ENCODE peak calls at places on chromosomes 11 and 22, in seven cellular contexts. E, W, S, N, R, U and F are unnamed samples.

GRCh38 chr22:48499456-48500425 is 1327.9 kb downstream of the BRD1 start:
- DNase-seq in E (no peak), W (peak; percentile 40), S (no peak), N (no peak), R (no peak), U (no peak), F (no peak)

GRCh38 chr22:33658775-33659174 is 261.5 kb downstream of the LARGE1 start:
- DNase-seq in E (no peak), W (no peak), S (peak; percentile 21), N (no peak), R (no peak), U (no peak), F (no peak)

GRCh38 chr22:31289335-31289734 is 3.0 kb downstream of the PIK3IP1 start:
- DNase-seq in E (no peak), W (no peak), S (no peak), N (no peak), R (no peak), U (no peak), F (peak; percentile 45)

GRCh38 chr11:8033312-8033715 is 46.2 kb downstream of the EIF3F start:
- DNase-seq in E (peak; percentile 48), W (peak; percentile 84), S (peak; percentile 85), N (peak; percentile 59), R (peak; percentile 77), U (peak; percentile 91), F (peak; percentile 69)

GRCh38 chr11:44863231-44863630 is 87.5 kb downstream of the TP53I11 start:
- DNase-seq in E (no peak), W (no peak), S (no peak), N (no peak), R (no peak), U (no peak), F (no peak)

GRCh38 chr22:30485362-30485988 is 13.7 kb upstream of the SEC14L3 start:
- DNase-seq in E (peak; percentile 20), W (peak; percentile 89), S (peak; percentile 66), N (peak; percentile 47), R (peak; percentile 35), U (peak; percentile 65), F (peak; percentile 65)

GRCh38 chr11:67463680-67464410 is 5.2 kb downstream of the TMEM134 start:
- DNase-seq in E (no peak), W (peak; percentile 45), S (peak; percentile 87), N (peak; percentile 65), R (peak; percentile 63), U (no peak), F (peak; percentile 96)

GRCh38 chr11:73382747-73383146 is 6.5 kb downstream of the RELT start:
- DNase-seq in E (no peak), W (no peak), S (no peak), N (no peak), R (no peak), U (no peak), F (no peak)

GRCh38 chr22:41247703-41248102 is 7.0 kb upstream of the CHADL start:
- DNase-seq in E (no peak), W (no peak), S (no peak), N (no peak), R (no peak), U (no peak), F (no peak)